ENCODE peak calls at places on chromosomes 16 and 17, in seven cellular contexts. P, Q, H, T, C, Y and E are unnamed samples.

GRCh38 chr16:50282955-50283631 is 16.7 kb downstream of the ADCY7 start:
- DNase-seq in P (no peak), Q (no peak), H (no peak), T (no peak), C (no peak), Y (no peak), E (no peak)

GRCh38 chr16:63361032-63361624 is 1324.9 kb upstream of the CDH8 start:
- DNase-seq in P (peak; percentile 23), Q (no peak), H (no peak), T (no peak), C (no peak), Y (no peak), E (no peak)

GRCh38 chr17:44088254-44088653 is 17.7 kb downstream of the G6PC3 start:
- DNase-seq in P (no peak), Q (no peak), H (no peak), T (no peak), C (no peak), Y (no peak), E (no peak)

GRCh38 chr17:75181608-75182318 is 996 bp downstream of the SUMO2 start:
- DNase-seq in P (peak; percentile 58), Q (peak; percentile 28), H (no peak), T (no peak), C (peak; percentile 17), Y (no peak), E (no peak)

GRCh38 chr16:53756329-53756996 is 52.5 kb downstream of the FTO start:
- DNase-seq in P (no peak), Q (no peak), H (no peak), T (no peak), C (no peak), Y (no peak), E (no peak)

GRCh38 chr17:20059728-20060188 is 50.6 kb downstream of the SPECC1 start:
- DNase-seq in P (no peak), Q (no peak), H (no peak), T (no peak), C (no peak), Y (no peak), E (no peak)

GRCh38 chr16:82603784-82604411 is 22.9 kb upstream of the CDH13 start:
- DNase-seq in P (no peak), Q (peak; percentile 35), H (no peak), T (no peak), C (peak; percentile 51), Y (no peak), E (no peak)

GRCh38 chr16:81237282-81237681 is 1.2 kb upstream of the BCO1 start:
- DNase-seq in P (no peak), Q (peak; percentile 89), H (no peak), T (peak; percentile 93), C (peak; percentile 93), Y (no peak), E (no peak)

GRCh38 chr17:55883112-55883511 is 132.3 kb downstream of the PCTP start:
- DNase-seq in P (no peak), Q (no peak), H (no peak), T (no peak), C (no peak), Y (no peak), E (no peak)

GRCh38 chr17:72411124-72411563 is 290.3 kb downstream of the SOX9 start:
- DNase-seq in P (no peak), Q (no peak), H (no peak), T (no peak), C (no peak), Y (no peak), E (no peak)

GRCh38 chr17:31745964-31746650 is 112.9 kb downstream of the COPRS start:
- DNase-seq in P (no peak), Q (no peak), H (no peak), T (no peak), C (no peak), Y (no peak), E (no peak)

GRCh38 chr17:72502111-72502939 is 381.5 kb downstream of the SOX9 start:
- DNase-seq in P (no peak), Q (peak; percentile 70), H (no peak), T (no peak), C (peak; percentile 81), Y (no peak), E (no peak)

GRCh38 chr17:79747508-79748295 is 17.0 kb downstream of the ENPP7 start:
- DNase-seq in P (no peak), Q (no peak), H (no peak), T (no peak), C (no peak), Y (no peak), E (no peak)

GRCh38 chr16:86218479-86219170 is 291.7 kb upstream of the FOXF1 start:
- DNase-seq in P (no peak), Q (no peak), H (no peak), T (peak; percentile 60), C (no peak), Y (no peak), E (no peak)

GRCh38 chr17:48738803-48739526 is 10.4 kb upstream of the HOXB13 start:
- DNase-seq in P (no peak), Q (no peak), H (peak; percentile 65), T (peak; percentile 39), C (peak; percentile 43), Y (no peak), E (no peak)

GRCh38 chr16:3187798-3188674 is at the start of gene OR1F1:
- DNase-seq in P (no peak), Q (no peak), H (peak; percentile 83), T (no peak), C (no peak), Y (no peak), E (no peak)

GRCh38 chr17:73909156-73909555 is 264.9 kb upstream of the SDK2 start:
- DNase-seq in P (no peak), Q (no peak), H (no peak), T (no peak), C (no peak), Y (peak; percentile 89), E (no peak)

GRCh38 chr17:51802544-51802943 is 356.0 kb downstream of the CA10 start:
- DNase-seq in P (no peak), Q (no peak), H (no peak), T (no peak), C (no peak), Y (no peak), E (no peak)

GRCh38 chr16:55116165-55116894 is 185.7 kb downstream of the IRX5 start:
- DNase-seq in P (no peak), Q (no peak), H (no peak), T (no peak), C (no peak), Y (no peak), E (no peak)

GRCh38 chr17:65013613-65014391 is 42.7 kb downstream of the GNA13 start:
- DNase-seq in P (no peak), Q (no peak), H (no peak), T (no peak), C (no peak), Y (no peak), E (no peak)

GRCh38 chr17:12133183-12133582 is 112.5 kb downstream of the MAP2K4 start:
- DNase-seq in P (no peak), Q (no peak), H (no peak), T (no peak), C (no peak), Y (no peak), E (no peak)

GRCh38 chr16:53043986-53044571 is 8.6 kb downstream of the CHD9NB start:
- DNase-seq in P (no peak), Q (no peak), H (peak; percentile 98), T (no peak), C (peak; percentile 53), Y (no peak), E (no peak)

GRCh38 chr17:1486802-1487695 is 5.4 kb downstream of the MYO1C start:
- DNase-seq in P (peak; percentile 26), Q (peak; percentile 90), H (peak; percentile 79), T (peak; percentile 96), C (peak; percentile 77), Y (no peak), E (no peak)

GRCh38 chr16:80054656-80055055 is 454.1 kb upstream of the MAF start:
- DNase-seq in P (no peak), Q (no peak), H (no peak), T (no peak), C (no peak), Y (no peak), E (no peak)

DNA sequence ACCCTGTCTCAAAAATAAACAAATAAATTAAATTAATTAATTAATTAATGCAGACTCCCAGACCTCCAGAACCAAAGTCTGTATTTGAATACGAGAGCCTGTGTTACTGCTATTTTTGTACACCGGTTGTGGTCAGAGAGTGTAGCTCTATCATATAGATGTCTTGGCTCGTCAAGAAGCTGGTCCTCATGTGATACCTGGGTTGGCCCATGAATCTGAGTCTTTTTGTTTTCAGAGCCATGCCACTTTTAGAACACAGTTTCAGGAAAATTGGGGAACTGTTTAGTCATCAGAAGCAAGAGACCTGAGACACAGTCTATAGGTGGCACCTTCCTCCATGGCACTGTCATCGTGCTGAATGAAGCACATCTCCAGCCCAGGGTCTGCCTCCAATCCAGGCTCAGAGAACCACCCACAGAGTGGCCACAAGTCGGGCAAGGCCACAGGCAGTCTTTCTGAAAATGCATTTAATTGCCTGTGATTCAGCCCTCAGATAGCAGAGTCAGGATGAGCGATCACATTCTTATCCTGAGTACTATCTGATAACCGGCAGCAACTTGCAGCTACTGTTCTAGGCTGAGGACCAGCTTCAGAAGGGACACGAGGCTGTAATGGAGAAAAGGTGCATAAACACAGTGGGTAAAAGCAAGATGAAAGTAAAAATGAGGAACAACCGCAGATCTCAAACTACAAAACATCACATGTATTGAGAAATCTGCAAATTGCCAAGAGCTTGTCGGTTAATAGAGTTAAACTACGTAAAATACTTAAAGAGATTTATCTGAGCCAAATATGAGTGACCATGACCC is 14.2 kb upstream of the HAPSTR1 start:
- DNase-seq in P (peak; percentile 23), Q (no peak), H (no peak), T (no peak), C (no peak), Y (no peak), E (no peak)
- H3K4me1 ChIP-seq in P (peaks cover 23% of the 10 kb centered on the region), Q (no peaks in the 10 kb centered on the region), H (no peaks in the 10 kb centered on the region), T (no peaks in the 10 kb centered on the region), C (no peaks in the 10 kb centered on the region), Y (no peaks in the 10 kb centered on the region), E (peaks cover 8% of the 10 kb centered on the region)

DNA sequence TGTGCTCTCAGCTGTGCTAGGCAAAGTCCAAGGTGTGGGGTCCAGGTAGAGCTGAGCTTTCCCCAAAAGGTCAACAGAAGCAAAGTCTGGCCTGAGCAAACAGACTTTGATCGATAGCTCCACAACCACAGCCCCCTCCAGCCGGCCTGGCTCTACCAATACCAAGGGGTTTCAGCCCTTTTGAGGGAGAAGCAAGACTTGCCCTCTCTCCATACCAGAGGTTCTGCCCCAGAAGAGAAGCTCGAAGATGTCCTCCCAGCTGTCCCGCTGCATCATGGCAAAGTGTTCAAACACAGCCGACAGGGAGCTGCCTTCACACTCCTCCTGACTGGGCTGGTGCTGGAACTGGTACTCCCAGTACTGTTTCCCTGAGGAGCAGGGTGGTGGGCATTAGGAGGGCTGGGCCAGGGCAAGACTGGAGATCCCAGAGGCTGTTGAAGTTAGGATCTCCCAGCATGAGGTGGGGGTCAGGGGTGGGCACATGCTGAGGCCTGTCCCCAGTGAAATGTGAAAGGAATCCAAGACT is 1.7 kb downstream of the VTN start:
- DNase-seq in P (no peak), Q (no peak), H (no peak), T (no peak), C (no peak), Y (no peak), E (no peak)
- TF ChIP-seq POLR2A in P (no peak), Q (no peak), H (no peak), T (no peak), C (no peak), Y (no peak), E (no peak)

GRCh38 chr16:2163211-2163881 is 7.8 kb downstream of the TRAF7 start:
- DNase-seq in P (no peak), Q (peak; percentile 77), H (no peak), T (no peak), C (peak; percentile 64), Y (no peak), E (no peak)
- TF ChIP-seq POLR2AphosphoS5 in P (no peak), Q (peak; percentile 55), H (no peak), T (no peak), C (no peak), Y (no peak), E (peak; percentile 75)

GRCh38 chr17:42135151-42135550 is 12.5 kb downstream of the HSPB9 start:
- DNase-seq in P (no peak), Q (no peak), H (no peak), T (no peak), C (no peak), Y (no peak), E (no peak)
- H3K4me1 ChIP-seq in P (peaks cover 11% of the 10 kb centered on the region), Q (peaks cover 100% of the 10 kb centered on the region), H (peaks cover 3% of the 10 kb centered on the region), T (peaks cover 56% of the 10 kb centered on the region), C (peaks cover 28% of the 10 kb centered on the region), Y (peaks cover 89% of the 10 kb centered on the region), E (peaks cover 73% of the 10 kb centered on the region)